ENCODE peak calls at places on chromosome 19, in ten cellular contexts. Z, O, F, A, Y, H, T, N, J and L are unnamed samples.

GRCh38 chr19:51754770-51755169 is 3.1 kb upstream of the FPR1 start:
- ATAC-seq in N (no peak), J (no peak), H (no peak), Z (no peak), Y (no peak), F (no peak), A (no peak), O (no peak), T (no peak), L (no peak)

GRCh38 chr19:45021971-45022370 is 16.9 kb upstream of the CLASRP start:
- ATAC-seq in N (no peak), A (no peak), Z (no peak), O (peak), F (no peak), Y (no peak), J (no peak), H (peak), T (no peak), L (no peak)

GRCh38 chr19:55454787-55455243 is 6.6 kb downstream of the ISOC2 start:
- ATAC-seq in F (peak), Y (peak), O (peak), A (no peak), J (peak), N (no peak), H (no peak), T (peak), Z (no peak), L (no peak)

GRCh38 chr19:54532528-54532927 is 29.9 kb downstream of the LAIR2 start:
- ATAC-seq in Y (peak), N (no peak), F (no peak), Z (no peak), T (no peak), J (no peak), O (no peak), A (no peak), H (peak), L (no peak)

GRCh38 chr19:9139609-9140158 is 513 bp upstream of the ZNF317 start:
- ATAC-seq in Z (no peak), H (no peak), O (peak), F (no peak), Y (peak), N (no peak), T (peak), A (no peak), J (peak), L (peak)

GRCh38 chr19:44757735-44758505 is 9.4 kb downstream of the BCL3 start:
- ATAC-seq in N (peak), F (peak), A (peak), T (peak), O (no peak), Z (peak), H (no peak), Y (no peak), J (no peak), L (peak)

GRCh38 chr19:43667524-43668405 is 2.2 kb downstream of the PLAUR start:
- ATAC-seq in Y (no peak), O (no peak), H (no peak), J (no peak), N (no peak), A (no peak), F (peak), Z (no peak), T (no peak), L (no peak)

GRCh38 chr19:409515-410242 is 732 bp upstream of the C2CD4C start:
- ATAC-seq in H (no peak), N (no peak), J (peak), A (no peak), Z (no peak), F (peak), O (peak), T (peak), Y (no peak), L (no peak)

GRCh38 chr19:43532571-43532961 is 422 bp upstream of the ZNF575 start:
- ATAC-seq in H (no peak), N (no peak), O (peak), F (peak), Z (peak), A (no peak), J (peak), Y (peak), T (peak), L (no peak)

GRCh38 chr19:27746691-27747380 is 1466.1 kb downstream of the UQCRFS1 start:
- ATAC-seq in F (peak), O (no peak), A (peak), Z (peak), H (no peak), J (no peak), Y (peak), N (peak), T (peak), L (peak)

GRCh38 chr19:28500982-28501633 is 711.8 kb downstream of the UQCRFS1 start:
- ATAC-seq in J (no peak), Z (no peak), Y (no peak), N (no peak), T (no peak), A (no peak), O (no peak), F (no peak), H (peak), L (no peak)

GRCh38 chr19:48819366-48819816 is 8.6 kb upstream of the BCAT2 start:
- ATAC-seq in T (peak), Y (no peak), Z (peak), H (no peak), O (no peak), F (no peak), N (peak), J (peak), A (peak), L (peak)

GRCh38 chr19:38869160-38869835 is 8.8 kb downstream of the RINL start:
- ATAC-seq in A (peak), F (peak), T (no peak), J (peak), N (peak), Y (peak), O (no peak), Z (peak), H (peak), L (no peak)

GRCh38 chr19:33039815-33040214 is 24.9 kb downstream of the RHPN2 start:
- ATAC-seq in Y (no peak), H (no peak), Z (no peak), F (no peak), T (no peak), J (no peak), O (no peak), A (no peak), N (no peak), L (no peak)

GRCh38 chr19:45179063-45179847 is 671 bp downstream of the BLOC1S3 start:
- ATAC-seq in H (no peak), T (peak), Y (peak), O (no peak), J (no peak), F (peak), N (no peak), Z (no peak), A (no peak), L (no peak)

GRCh38 chr19:42619271-42619670 is 24.5 kb upstream of the CEACAM8 start:
- ATAC-seq in Y (no peak), N (no peak), Z (no peak), A (no peak), J (no peak), H (no peak), T (no peak), O (no peak), F (no peak), L (no peak)

GRCh38 chr19:11018179-11018578 is 57.3 kb downstream of the SMARCA4 start:
- ATAC-seq in O (no peak), F (no peak), Y (no peak), T (no peak), J (no peak), A (no peak), H (no peak), Z (no peak), N (no peak), L (no peak)

GRCh38 chr19:30036154-30037129 is 94.4 kb downstream of the URI1 start:
- ATAC-seq in N (no peak), T (no peak), H (no peak), A (no peak), Y (no peak), O (no peak), F (no peak), Z (no peak), J (no peak), L (no peak)

GRCh38 chr19:47729468-47729798 is 15.9 kb upstream of the NOP53 start:
- ATAC-seq in T (peak), J (peak), H (peak), A (peak), Y (no peak), F (peak), N (peak), Z (peak), O (peak), L (peak)

GRCh38 chr19:47726467-47726866 is 13.2 kb downstream of the EHD2 start:
- ATAC-seq in T (no peak), H (no peak), O (no peak), F (no peak), Z (no peak), J (no peak), Y (no peak), A (no peak), N (no peak), L (no peak)

GRCh38 chr19:47729799-47730520 is 15.4 kb upstream of the NOP53 start:
- ATAC-seq in F (peak), Z (peak), Y (peak), O (peak), H (peak), A (peak), J (peak), T (peak), N (peak), L (peak)

GRCh38 chr19:47723573-47723923 is 10.3 kb downstream of the EHD2 start:
- ATAC-seq in J (peak), Z (no peak), Y (no peak), O (peak), T (peak), A (no peak), H (peak), F (no peak), N (peak), L (peak)

GRCh38 chr19:47725759-47726401 is 12.7 kb downstream of the EHD2 start:
- ATAC-seq in N (no peak), A (no peak), F (no peak), J (no peak), H (no peak), O (no peak), T (no peak), Y (no peak), Z (no peak), L (no peak)
- H3K27ac ChIP-seq in N (no peak), A (no peak), F (no peak), J (no peak), H (no peak), O (no peak), T (peak), Y (no peak), Z (no peak), L (peak)

DNA sequence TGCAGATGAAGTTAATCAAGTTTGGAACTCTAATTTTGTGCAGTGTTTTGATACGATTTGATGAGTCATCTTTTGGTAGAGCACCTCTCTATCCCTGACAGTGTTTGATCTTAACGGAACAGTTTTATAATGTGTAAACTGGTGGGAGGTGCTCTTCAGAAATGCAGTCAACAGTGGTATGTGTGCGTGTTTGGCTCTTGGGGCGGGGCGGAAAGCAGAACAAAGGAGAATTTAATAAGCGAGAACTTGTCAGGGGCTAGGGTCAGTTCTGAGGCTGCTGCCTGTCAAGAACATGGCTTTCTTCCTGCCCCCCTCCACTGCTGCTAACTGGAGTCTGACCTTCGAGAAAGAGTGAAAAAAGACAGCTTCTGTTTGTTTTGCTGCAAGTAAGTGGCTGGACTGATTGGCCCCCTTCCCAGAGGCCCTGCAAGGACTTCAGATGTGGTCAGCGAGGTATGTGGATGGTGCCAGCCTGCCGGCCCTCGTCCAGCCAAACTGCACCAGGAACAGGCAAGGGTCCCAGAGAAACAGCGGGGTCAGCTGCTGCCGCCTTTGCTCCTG is 40.8 kb downstream of the BBC3 start:
- ATAC-seq in J (peak), F (no peak), T (peak), A (peak), N (peak), H (peak), O (peak), Y (no peak), Z (peak), L (peak)
- H3K27ac ChIP-seq in J (peak), F (peak), T (peak), A (peak), N (peak), H (peak), O (peak), Y (no peak), Z (peak), L (peak)

GRCh38 chr19:56670961-56671612 is 470 bp downstream of the ZNF835 start:
- ATAC-seq in T (no peak), F (peak), A (peak), O (peak), Y (no peak), J (peak), H (peak), Z (peak), N (peak), L (no peak)
- H3K27ac ChIP-seq in T (no peak), F (no peak), A (peak), O (no peak), Y (no peak), J (no peak), H (peak), Z (no peak), N (no peak), L (peak)

DNA sequence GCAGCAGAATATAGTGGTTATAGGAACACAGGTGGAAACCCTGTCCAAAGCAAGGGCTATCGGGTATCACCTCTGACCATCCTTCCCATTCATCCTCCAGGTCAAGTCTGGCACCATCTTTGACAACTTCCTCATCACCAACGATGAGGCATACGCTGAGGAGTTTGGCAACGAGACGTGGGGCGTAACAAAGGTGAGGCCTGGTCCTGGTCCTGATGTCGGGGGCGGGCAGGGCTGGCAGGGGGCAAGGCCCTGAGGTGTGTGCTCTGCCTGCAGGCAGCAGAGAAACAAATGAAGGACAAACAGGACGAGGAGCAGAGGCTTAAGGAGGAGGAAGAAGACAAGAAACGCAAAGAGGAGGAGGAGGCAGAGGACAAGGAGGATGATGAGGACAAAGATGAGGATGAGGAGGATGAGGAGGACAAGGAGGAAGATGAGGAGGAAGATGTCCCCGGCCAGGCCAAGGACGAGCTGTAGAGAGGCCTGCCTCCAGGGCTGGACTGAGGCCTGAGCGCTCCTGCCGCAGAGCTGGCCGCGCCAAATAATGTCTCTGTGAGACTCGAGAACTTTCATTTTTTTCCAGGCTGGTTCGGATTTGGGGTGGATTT is 2.1 kb upstream of the RAD23A start:
- ATAC-seq in N (no peak), Y (no peak), T (no peak), O (no peak), F (no peak), J (no peak), A (no peak), Z (no peak), H (no peak), L (no peak)
- H3K27ac ChIP-seq in N (peak), Y (no peak), T (no peak), O (no peak), F (peak), J (no peak), A (no peak), Z (no peak), H (peak), L (peak)

GRCh38 chr19:50329146-50329925 is at the start of gene KCNC3:
- ATAC-seq in A (peak), N (peak), T (peak), Z (peak), Y (peak), J (peak), F (peak), H (peak), O (peak), L (peak)
- H3K27ac ChIP-seq in A (peak), N (peak), T (peak), Z (peak), Y (peak), J (peak), F (peak), H (no peak), O (no peak), L (peak)

GRCh38 chr19:18300930-18301717 is 19.7 kb upstream of the JUND start:
- ATAC-seq in F (no peak), O (no peak), Y (no peak), T (peak), Z (peak), J (peak), A (peak), N (peak), H (no peak), L (peak)
- H3K27ac ChIP-seq in F (no peak), O (peak), Y (no peak), T (peak), Z (peak), J (no peak), A (peak), N (peak), H (peak), L (peak)

DNA sequence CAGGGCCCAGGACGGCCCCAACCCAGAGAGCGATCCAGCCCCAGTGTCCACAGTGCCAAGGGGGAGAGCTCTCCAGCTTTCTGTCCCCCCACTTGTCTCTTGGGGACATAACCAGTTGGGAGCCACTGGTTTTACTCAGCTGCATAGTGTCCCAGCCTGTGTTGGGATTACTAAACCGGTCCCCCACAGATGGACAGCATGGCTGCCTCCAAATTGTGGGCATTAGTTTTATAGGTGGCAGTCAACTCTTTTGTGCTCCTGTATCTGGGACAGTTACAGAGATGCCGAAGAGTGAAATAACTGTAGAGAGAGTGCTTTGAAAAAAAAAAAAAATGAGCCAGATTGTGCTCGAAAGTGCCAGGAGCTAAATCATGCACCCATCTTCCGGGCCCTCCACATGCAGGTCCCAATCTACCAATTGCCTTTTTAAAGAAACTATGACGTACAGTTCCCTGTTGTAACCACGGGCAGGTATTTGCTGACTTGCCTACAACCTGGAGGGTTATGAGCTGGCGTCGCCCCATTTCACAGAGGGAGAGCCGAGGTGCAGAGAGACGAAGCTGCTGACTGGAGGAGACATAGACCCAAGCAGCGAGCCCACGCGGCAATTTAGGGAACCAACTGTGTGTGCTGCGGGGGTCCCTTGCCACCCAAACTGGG is 2.4 kb upstream of the NFIC start:
- ATAC-seq in T (no peak), Z (no peak), F (no peak), N (no peak), H (no peak), A (no peak), J (no peak), O (no peak), Y (no peak), L (no peak)
- H3K27ac ChIP-seq in T (peak), Z (no peak), F (no peak), N (peak), H (no peak), A (peak), J (peak), O (no peak), Y (no peak), L (peak)

DNA sequence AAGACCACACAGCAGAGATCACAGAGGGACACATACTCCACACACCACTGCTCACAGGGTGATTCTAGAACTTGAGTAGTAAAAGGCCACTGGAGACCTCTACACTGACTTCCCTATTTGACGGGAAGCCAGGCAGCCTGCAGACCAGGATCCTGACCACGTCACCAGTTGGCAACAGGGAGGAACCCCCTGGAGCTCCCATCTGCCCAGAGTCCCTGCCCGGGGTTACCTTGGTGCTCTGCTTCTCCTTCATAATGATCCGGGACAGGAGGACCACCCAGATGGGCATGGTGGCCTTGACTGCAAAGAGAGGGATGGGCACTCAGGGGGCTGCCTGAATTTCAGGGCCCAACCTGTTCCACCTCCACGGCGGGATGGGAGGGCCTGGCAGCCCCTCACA is 932 bp downstream of the SLC35E1 start:
- ATAC-seq in Y (no peak), A (no peak), T (no peak), F (no peak), J (no peak), N (no peak), O (no peak), H (no peak), Z (no peak), L (no peak)
- H3K27ac ChIP-seq in Y (peak), A (peak), T (peak), F (no peak), J (peak), N (peak), O (no peak), H (peak), Z (no peak), L (no peak)

GRCh38 chr19:18418725-18419194 is 438 bp upstream of the SSBP4 start:
- ATAC-seq in Y (no peak), T (peak), A (no peak), O (peak), J (peak), Z (peak), H (peak), N (peak), F (no peak), L (peak)
- H3K27ac ChIP-seq in Y (peak), T (peak), A (peak), O (peak), J (peak), Z (peak), H (no peak), N (peak), F (no peak), L (peak)